ENCODE peak calls at places on chromosomes 7 and 10, in seven cellular contexts. T is GM19239; N is GM10248; X is activated CD4-positive, CD25-positive, alpha-beta regulatory T cell; Z is DMS79; C is bronchial epithelial cell; Q is NCI-H345. S is an unnamed sample.

GRCh38 chr7:1144269-1144771 is 15.7 kb downstream of the ZFAND2A start:
- DNase-seq in Q (no peak), N (peak), C (no peak), Z (no peak), T (no peak), X (no peak), S (no peak)

GRCh38 chr7:153696242-153696641 is 356.0 kb upstream of the DPP6 start:
- DNase-seq in X (no peak), Z (no peak), Q (no peak), C (no peak), T (no peak), N (no peak), S (no peak)

GRCh38 chr7:18846765-18847215 is 270.6 kb downstream of the TWIST1 start:
- DNase-seq in T (no peak), X (no peak), Q (no peak), C (no peak), N (no peak), Z (no peak), S (peak)

GRCh38 chr7:5646846-5647245 is 134.6 kb downstream of the RNF216 start:
- DNase-seq in X (no peak), T (no peak), N (no peak), C (peak), Z (no peak), Q (no peak), S (no peak)

GRCh38 chr10:34488476-34489130 is 326.5 kb downstream of the PARD3 start:
- DNase-seq in N (no peak), Z (no peak), C (no peak), Q (no peak), X (no peak), T (no peak), S (no peak)

GRCh38 chr7:25707733-25708132 is 444.3 kb upstream of the NFE2L3 start:
- DNase-seq in Z (no peak), X (no peak), N (no peak), Q (no peak), T (no peak), C (no peak), S (no peak)

GRCh38 chr7:127995157-127995865 is 35.9 kb downstream of the LRRC4 start:
- DNase-seq in X (no peak), C (no peak), Q (no peak), Z (no peak), N (no peak), T (no peak), S (no peak)

GRCh38 chr7:69764071-69764470 is 165.8 kb downstream of the AUTS2 start:
- DNase-seq in Z (peak), X (no peak), N (no peak), Q (peak), T (no peak), C (no peak), S (no peak)

GRCh38 chr7:112481833-112482669 is 1.3 kb downstream of the LSMEM1 start:
- DNase-seq in Z (no peak), Q (no peak), T (no peak), N (no peak), C (peak), X (no peak), S (no peak)

GRCh38 chr7:40673285-40673684 is 538.5 kb downstream of the SUGCT start:
- DNase-seq in N (no peak), Q (no peak), X (no peak), T (no peak), C (peak), Z (no peak), S (no peak)

GRCh38 chr7:3915337-3915865 is 614.3 kb downstream of the SDK1 start:
- DNase-seq in C (peak), Q (no peak), Z (no peak), X (no peak), T (no peak), N (no peak), S (no peak)

GRCh38 chr7:71828361-71828760 is 583.8 kb downstream of the CALN1 start:
- DNase-seq in Q (no peak), Z (no peak), T (no peak), X (no peak), N (no peak), C (no peak), S (no peak)

GRCh38 chr10:96301616-96302015 is 2.6 kb upstream of the DNTT start:
- DNase-seq in Q (no peak), N (no peak), C (no peak), T (no peak), X (no peak), Z (no peak), S (no peak)

GRCh38 chr7:147513451-147513850 is 1077.1 kb upstream of the C7orf33 start:
- DNase-seq in T (no peak), Q (peak), C (no peak), N (no peak), X (no peak), Z (no peak), S (no peak)

GRCh38 chr10:132398566-132398991 is 1.6 kb downstream of the PWWP2B start:
- DNase-seq in Z (no peak), C (no peak), X (no peak), Q (no peak), T (no peak), N (no peak), S (no peak)

GRCh38 chr10:101752241-101752640 is 23.7 kb downstream of the FGF8 start:
- DNase-seq in T (no peak), N (no peak), Q (no peak), X (no peak), Z (no peak), C (no peak), S (no peak)

GRCh38 chr7:38507379-38507778 is 123.8 kb downstream of the AMPH start:
- DNase-seq in X (no peak), Z (no peak), C (no peak), N (no peak), T (no peak), Q (no peak), S (no peak)

GRCh38 chr7:137287651-137288258 is 55.8 kb downstream of the PTN start:
- DNase-seq in Q (no peak), X (no peak), C (no peak), Z (no peak), N (no peak), T (no peak), S (no peak)

GRCh38 chr10:34290412-34291082 is 524.5 kb downstream of the PARD3 start:
- DNase-seq in N (no peak), Q (no peak), T (no peak), X (no peak), C (peak), Z (no peak), S (no peak)

GRCh38 chr7:86644282-86645173 is 819 bp downstream of the GRM3 start:
- DNase-seq in Z (no peak), T (no peak), Q (no peak), C (no peak), N (peak), X (no peak), S (no peak)

GRCh38 chr7:106952658-106953231 is 87.7 kb downstream of the PIK3CG start:
- DNase-seq in X (no peak), T (no peak), N (no peak), C (peak), Z (no peak), Q (no peak), S (no peak)

GRCh38 chr10:373015-373414 is 237.8 kb downstream of the ZMYND11 start:
- DNase-seq in X (no peak), Q (no peak), N (no peak), C (no peak), Z (no peak), T (no peak), S (no peak)

GRCh38 chr10:110495731-110496552 is 1.8 kb upstream of the DUSP5 start:
- DNase-seq in C (peak), X (no peak), Z (no peak), T (no peak), Q (no peak), N (peak), S (no peak)

GRCh38 chr7:98571986-98572385 is 45.1 kb upstream of the NPTX2 start:
- DNase-seq in N (no peak), Z (no peak), T (no peak), Q (no peak), C (no peak), X (no peak), S (no peak)

GRCh38 chr7:100890640-100891521 is 1.4 kb upstream of the UFSP1 start:
- DNase-seq in Q (no peak), N (no peak), Z (no peak), C (no peak), X (no peak), T (no peak), S (no peak)

GRCh38 chr10:43754569-43755260 is 106.0 kb upstream of the ZNF32 start:
- DNase-seq in Q (no peak), N (no peak), Z (no peak), X (no peak), C (no peak), T (no peak), S (no peak)

GRCh38 chr10:88642991-88643390 is 21.3 kb upstream of the LIPF start:
- DNase-seq in Z (no peak), X (no peak), N (no peak), Q (no peak), T (no peak), C (peak), S (no peak)

GRCh38 chr7:148940702-148941597 is 56.9 kb upstream of the EZH2 start:
- DNase-seq in Q (peak), C (peak), X (peak), N (peak), T (peak), Z (peak), S (peak)

GRCh38 chr10:6423004-6423403 is 157.1 kb downstream of the PRKCQ start:
- DNase-seq in T (no peak), N (no peak), X (no peak), Q (no peak), C (peak), Z (no peak), S (no peak)

GRCh38 chr10:77637474-77637985 is at the start of gene KCNMA1:
- DNase-seq in X (no peak), N (no peak), Q (peak), T (no peak), Z (no peak), C (no peak), S (no peak)

S was measured in HEK293T.